ENCODE peak calls at places on chromosomes 1 and 21, in seven cellular contexts. Y is A549, D is breast epithelium, G is esophagus squamous epithelium, M is upper lobe of right lung, I is heart left ventricle, H is colonic mucosa. R is an unnamed sample. For H3K4me1, the result is how much of the 10 kb centered on the place peaks cover.

GRCh38 chr1:153608742-153609584 is 4.0 kb downstream of the S100A16 start:
- DNase-seq in D (peak), I (peak), G (no peak), M (peak), Y (peak), H (peak), R (no peak)

GRCh38 chr1:54475357-54476230 is 69.4 kb upstream of the SSBP3 start:
- DNase-seq in Y (no peak), I (no peak), M (no peak), G (no peak), D (no peak), H (no peak), R (no peak)

GRCh38 chr1:7299994-7300393 is 471.1 kb upstream of the VAMP3 start:
- DNase-seq in H (peak), D (no peak), G (no peak), Y (peak), I (no peak), M (no peak), R (no peak)

GRCh38 chr1:53145942-53146708 is 3.7 kb upstream of the SLC1A7 start:
- DNase-seq in Y (peak), H (peak), I (peak), G (no peak), D (no peak), M (peak), R (peak)

GRCh38 chr1:246078126-246078887 is 428.8 kb downstream of the SMYD3 start:
- DNase-seq in Y (no peak), D (no peak), M (no peak), H (no peak), I (no peak), G (no peak), R (no peak)

GRCh38 chr1:89632213-89633102 is 462 bp upstream of the LRRC8C start:
- DNase-seq in M (peak), G (no peak), Y (peak), H (peak), I (peak), D (peak), R (peak)

GRCh38 chr1:205365945-205366463 is 9.3 kb upstream of the KLHDC8A start:
- DNase-seq in H (peak), I (no peak), M (no peak), G (no peak), D (no peak), Y (no peak), R (no peak)

GRCh38 chr1:230569201-230569600 is 73.1 kb upstream of the COG2 start:
- DNase-seq in M (no peak), H (no peak), D (no peak), Y (no peak), G (no peak), I (no peak), R (no peak)

GRCh38 chr1:229597877-229598276 is 28.0 kb downstream of the TAF5L start:
- DNase-seq in M (no peak), D (no peak), I (no peak), H (no peak), G (no peak), Y (no peak), R (no peak)

GRCh38 chr1:147821883-147822282 is 61.5 kb upstream of the GJA5 start:
- DNase-seq in G (no peak), Y (no peak), H (no peak), I (peak), M (no peak), D (peak), R (no peak)

GRCh38 chr1:94550800-94551241 is 9.3 kb upstream of the F3 start:
- DNase-seq in D (no peak), I (no peak), Y (no peak), G (no peak), H (no peak), M (no peak), R (peak)

GRCh38 chr1:233025156-233025555 is 74.7 kb downstream of the NTPCR start:
- DNase-seq in H (peak), M (no peak), I (peak), G (no peak), D (peak), Y (peak), R (peak)

GRCh38 chr1:3135746-3136455 is 66.9 kb downstream of the PRDM16 start:
- DNase-seq in H (no peak), Y (no peak), I (no peak), G (no peak), M (no peak), D (no peak), R (no peak)

DNA sequence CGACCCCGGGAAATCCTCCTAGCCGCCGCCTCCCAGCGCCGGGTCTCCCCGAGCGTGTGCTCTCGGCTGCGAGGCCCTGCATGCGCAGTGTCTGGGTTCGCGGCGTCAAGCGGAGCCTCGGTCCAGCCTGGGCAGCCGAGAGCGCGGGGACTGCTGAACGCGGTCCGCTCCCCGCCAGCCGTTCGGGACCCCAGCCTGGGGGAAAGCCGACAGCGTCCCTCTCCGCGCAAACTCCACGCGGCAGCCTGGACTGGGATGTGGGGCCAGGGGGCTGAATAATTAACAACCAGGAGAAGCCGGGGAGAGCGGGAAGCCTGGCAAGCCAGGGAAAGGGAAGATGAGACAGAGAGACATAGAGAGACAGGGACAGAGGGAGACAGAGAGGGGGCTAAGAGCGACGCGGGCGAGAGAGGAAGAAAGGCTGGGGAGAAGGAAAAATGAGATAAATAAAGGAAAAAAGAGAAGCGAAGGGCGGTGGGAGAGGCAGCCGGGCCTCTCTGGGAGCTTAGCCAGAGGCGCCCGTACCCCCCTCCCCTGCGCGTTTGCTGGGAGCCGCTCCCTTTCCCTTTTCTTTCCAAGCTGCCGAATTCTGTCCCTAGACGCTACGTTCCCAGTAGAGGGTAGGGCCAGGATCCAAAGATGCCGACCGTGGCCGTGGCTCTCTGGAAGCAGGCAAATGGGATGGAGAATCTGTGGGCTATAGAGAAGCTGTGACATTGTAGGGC is 64.1 kb downstream of the MEF2D start:
- DNase-seq in Y (no peak), I (no peak), G (no peak), D (no peak), M (no peak), H (no peak), R (no peak)
- H3K4me3 ChIP-seq in Y (peak), I (peak), G (peak), D (peak), M (peak), H (no peak), R (no peak)

GRCh38 chr21:34130598-34130985 is 57.2 kb downstream of the MRPS6 start:
- DNase-seq in M (no peak), H (no peak), D (no peak), G (no peak), Y (no peak), I (no peak), R (no peak)

GRCh38 chr21:34128124-34128523 is 54.7 kb downstream of the MRPS6 start:
- DNase-seq in D (no peak), I (no peak), H (no peak), M (no peak), Y (no peak), G (no peak), R (no peak)

GRCh38 chr21:34129971-34130597 is 56.7 kb downstream of the MRPS6 start:
- DNase-seq in Y (no peak), D (no peak), G (no peak), I (no peak), M (no peak), H (no peak), R (peak)

GRCh38 chr21:34128674-34129038 is 55.3 kb downstream of the MRPS6 start:
- DNase-seq in M (no peak), Y (no peak), I (no peak), D (no peak), G (no peak), H (no peak), R (no peak)

GRCh38 chr21:34129039-34129891 is 55.9 kb downstream of the MRPS6 start:
- DNase-seq in G (no peak), H (peak), I (peak), M (no peak), Y (no peak), D (no peak), R (peak)
- H3K4me1 ChIP-seq in G (under half), H (under half), I (half or more), M (under half), Y (under half), D (under half), R (under half)

GRCh38 chr1:88250915-88251314 is 433.2 kb upstream of the PKN2 start:
- DNase-seq in I (no peak), D (no peak), Y (no peak), H (no peak), M (no peak), G (no peak), R (no peak)
- H3K4me3 ChIP-seq in I (no peak), D (no peak), Y (no peak), H (no peak), M (no peak), G (no peak), R (no peak)

GRCh38 chr1:32197837-32198236 is 2.6 kb upstream of the CCDC28B start:
- DNase-seq in Y (no peak), G (no peak), I (no peak), M (no peak), D (no peak), H (no peak), R (no peak)
- H3K4me1 ChIP-seq in Y (under half), G (under half), I (under half), M (under half), D (under half), H (under half), R (under half)

DNA sequence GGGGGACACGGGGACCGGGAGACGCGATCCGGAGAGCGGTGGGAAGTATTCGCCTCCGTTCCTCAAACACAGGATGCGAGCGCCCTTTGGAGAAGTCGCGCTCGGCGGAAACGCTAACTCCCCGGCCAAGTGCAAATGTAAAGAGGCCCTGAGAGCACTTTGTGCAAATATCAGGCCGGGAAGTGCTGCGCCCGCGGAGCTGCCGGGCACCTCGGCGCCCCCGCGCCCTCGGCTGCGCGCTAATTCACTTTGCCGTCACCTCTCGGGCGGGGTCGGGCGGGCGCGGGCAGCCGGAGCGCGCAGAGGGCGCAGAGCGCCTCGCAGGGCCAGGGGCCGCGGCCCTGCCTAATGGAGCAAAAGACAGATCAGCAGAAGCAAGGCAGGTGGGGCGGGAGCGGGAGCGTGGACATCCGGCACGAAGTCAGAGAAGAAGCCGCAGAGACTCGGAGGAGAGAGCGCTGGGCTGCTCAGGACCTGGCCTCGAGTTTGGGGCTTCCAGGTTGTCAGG is 281.1 kb downstream of the RRAGC start:
- DNase-seq in H (no peak), M (peak), Y (no peak), G (no peak), I (no peak), D (no peak), R (no peak)
- H3K4me3 ChIP-seq in H (no peak), M (peak), Y (no peak), G (peak), I (peak), D (peak), R (no peak)

GRCh38 chr1:241181471-241181870 is 175.5 kb downstream of the RGS7 start:
- DNase-seq in G (no peak), D (no peak), I (no peak), M (no peak), H (no peak), Y (no peak), R (no peak)

GRCh38 chr1:241177665-241178064 is 179.3 kb downstream of the RGS7 start:
- DNase-seq in I (no peak), H (no peak), G (no peak), Y (no peak), D (no peak), M (no peak), R (no peak)

GRCh38 chr1:241180569-241180968 is 176.4 kb downstream of the RGS7 start:
- DNase-seq in Y (no peak), I (no peak), G (no peak), D (no peak), M (no peak), H (no peak), R (no peak)

GRCh38 chr1:241186716-241187115 is 170.3 kb downstream of the RGS7 start:
- DNase-seq in I (no peak), H (no peak), D (no peak), G (no peak), M (no peak), Y (no peak), R (no peak)

GRCh38 chr1:241181971-241182370 is 175.0 kb downstream of the RGS7 start:
- DNase-seq in M (no peak), D (no peak), G (no peak), H (no peak), I (no peak), Y (no peak), R (no peak)
- H3K4me1 ChIP-seq in M (under half), D (under half), G (under half), H (under half), I (under half), Y (under half), R (under half)

GRCh38 chr1:156082111-156083091 is at the start of gene MEX3A:
- DNase-seq in H (peak), Y (peak), D (peak), M (peak), G (no peak), I (peak), R (peak)

GRCh38 chr1:156080598-156081173 is 1.6 kb downstream of the MEX3A start:
- DNase-seq in M (no peak), D (no peak), I (no peak), Y (no peak), H (no peak), G (no peak), R (no peak)

GRCh38 chr1:156086256-156086662 is 4.0 kb upstream of the MEX3A start:
- DNase-seq in D (peak), G (no peak), H (no peak), Y (no peak), I (peak), M (no peak), R (peak)

GRCh38 chr1:156081174-156082110 is 823 bp downstream of the MEX3A start:
- DNase-seq in Y (no peak), H (no peak), G (no peak), D (no peak), M (no peak), I (no peak), R (peak)

GRCh38 chr1:156083800-156084790 is 1.8 kb upstream of the MEX3A start:
- DNase-seq in H (no peak), D (no peak), G (no peak), Y (no peak), M (no peak), I (no peak), R (peak)
- H3K4me3 ChIP-seq in H (no peak), D (peak), G (no peak), Y (no peak), M (no peak), I (no peak), R (peak)

GRCh38 chr1:210816136-210816535 is 317.8 kb downstream of the KCNH1 start:
- DNase-seq in H (no peak), G (no peak), I (no peak), M (no peak), D (no peak), Y (no peak), R (no peak)
- H3K4me1 ChIP-seq in H (under half), G (under half), I (under half), M (under half), D (under half), Y (under half), R (under half)

DNA sequence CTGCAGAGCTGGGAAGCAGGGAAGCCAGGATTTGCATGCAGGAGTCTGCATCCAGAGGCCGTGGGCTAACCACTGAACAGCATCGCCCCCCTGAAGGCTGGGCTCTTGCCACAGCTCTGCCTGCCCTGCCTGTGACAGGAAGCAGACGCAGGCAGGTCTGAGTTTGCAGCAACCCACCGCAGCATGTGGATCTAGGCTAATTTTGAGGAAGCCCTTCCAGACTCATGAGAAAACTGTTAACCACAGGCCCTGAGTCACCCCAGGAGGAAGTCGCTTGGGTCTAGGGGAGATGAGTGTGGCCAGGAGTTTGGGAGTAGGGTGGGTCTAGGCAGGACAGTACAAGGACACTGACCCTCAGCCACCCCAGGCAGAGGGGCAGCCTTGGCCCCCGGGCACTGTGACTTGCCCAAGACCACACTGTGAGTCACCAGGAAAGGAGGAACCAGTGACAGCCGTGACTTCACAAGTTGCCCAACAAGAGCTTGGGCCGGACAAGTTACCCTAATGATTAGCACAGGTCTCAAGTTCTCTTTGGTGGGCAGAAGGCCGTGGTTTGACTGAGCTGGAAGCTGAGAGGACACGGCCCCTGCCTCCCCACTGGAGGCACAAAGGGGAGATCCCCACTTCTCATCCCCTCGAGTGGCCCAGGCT is 904 bp downstream of the LAPTM5 start:
- DNase-seq in G (peak), H (peak), Y (peak), D (peak), M (peak), I (peak), R (no peak)
- H3K4me3 ChIP-seq in G (peak), H (peak), Y (no peak), D (peak), M (peak), I (peak), R (no peak)

GRCh38 chr1:208224192-208224713 is 19.9 kb downstream of the PLXNA2 start:
- DNase-seq in D (no peak), M (no peak), I (no peak), G (no peak), H (no peak), Y (no peak), R (no peak)
- H3K4me1 ChIP-seq in D (under half), M (half or more), I (half or more), G (under half), H (under half), Y (under half), R (under half)